ENCODE peak calls at places on chromosome 2, in four cellular contexts. E is GM12878, R is lower leg skin, B is right atrium auricular region. J is an unnamed sample.
A peak's percentile ranks its signal among the peaks of the same experiment; 100 is the strongest.

GRCh38 chr2:149192425-149192824 is 138.0 kb upstream of the LYPD6 start:
- DNase-seq in B (no peak), E (no peak), R (no peak), J (no peak)

GRCh38 chr2:72619622-72620021 is 206.2 kb downstream of the EXOC6B start:
- DNase-seq in R (no peak), B (no peak), E (no peak), J (no peak)

GRCh38 chr2:195658541-195658890 is 1.5 kb downstream of the SLC39A10 start:
- DNase-seq in R (no peak), E (no peak), B (no peak), J (peak; percentile 92)

GRCh38 chr2:43114210-43114609 is 112.2 kb downstream of the ZFP36L2 start:
- DNase-seq in E (no peak), B (no peak), R (no peak), J (peak; percentile 71)

GRCh38 chr2:111100765-111101162 is 19.9 kb upstream of the BCL2L11 start:
- DNase-seq in B (no peak), R (no peak), E (peak; percentile 78), J (no peak)

GRCh38 chr2:160225722-160226121 is 25.6 kb upstream of the ITGB6 start:
- DNase-seq in B (no peak), R (peak; percentile 61), E (no peak), J (no peak)

GRCh38 chr2:238868067-238868524 is 20.2 kb downstream of the TWIST2 start:
- DNase-seq in B (peak; percentile 50), R (no peak), E (no peak), J (peak; percentile 30)

GRCh38 chr2:216799873-216800421 is 59.9 kb downstream of the TNP1 start:
- DNase-seq in B (no peak), R (peak; percentile 63), E (no peak), J (no peak)

GRCh38 chr2:29066271-29066860 is 8.0 kb downstream of the PCARE start:
- DNase-seq in E (no peak), R (peak; percentile 62), B (peak; percentile 71), J (peak; percentile 58)

GRCh38 chr2:170843656-170844055 is 27.0 kb downstream of the GAD1 start:
- DNase-seq in E (no peak), R (no peak), B (no peak), J (peak; percentile 31)

GRCh38 chr2:37653805-37654378 is 17.6 kb downstream of the CDC42EP3 start:
- DNase-seq in R (peak; percentile 38), B (peak; percentile 75), E (peak; percentile 84), J (no peak)

GRCh38 chr2:202375006-202375610 is 1.0 kb upstream of the BMPR2 start:
- DNase-seq in E (no peak), R (peak; percentile 35), B (no peak), J (peak; percentile 91)

GRCh38 chr2:199570957-199571356 is 113.2 kb upstream of the SATB2 start:
- DNase-seq in E (no peak), B (no peak), R (no peak), J (no peak)

DNA sequence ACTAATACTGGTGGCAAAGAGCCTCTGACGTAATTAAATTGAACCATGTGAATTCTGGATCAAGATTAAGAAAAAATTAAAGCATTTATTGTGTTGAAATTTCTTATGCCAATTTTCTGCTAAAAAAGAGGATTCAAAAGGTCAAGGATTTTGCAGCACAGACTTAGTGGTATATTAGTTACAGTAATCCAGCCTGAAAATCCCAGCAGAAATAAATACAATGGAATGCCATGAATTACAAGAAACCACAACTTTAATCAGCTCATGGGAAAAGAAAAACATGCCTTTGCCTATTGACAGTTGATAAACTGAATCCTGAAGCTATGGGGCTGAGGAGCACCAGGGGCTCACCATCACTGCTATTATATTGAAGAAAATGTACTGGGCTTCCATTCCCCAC is 114.8 kb upstream of the SATB2 start:
- DNase-seq in E (no peak), B (no peak), R (no peak), J (no peak)
- H3K4me3 ChIP-seq in E (no peak overlapping the region), B (no peak overlapping the region), R (no peak overlapping the region), J (no peak overlapping the region)

GRCh38 chr2:36322108-36322507 is 33.5 kb upstream of the CRIM1 start:
- DNase-seq in B (no peak), E (no peak), R (no peak), J (peak; percentile 78)

GRCh38 chr2:36318547-36318946 is 37.0 kb upstream of the CRIM1 start:
- DNase-seq in E (no peak), R (no peak), B (no peak), J (peak; percentile 17)
- TF ChIP-seq CTCF in E (no peak), R (no peak), B (no peak), J (no peak)

GRCh38 chr2:207561386-207562080 is 31.8 kb downstream of the CREB1 start:
- DNase-seq in E (no peak), R (no peak), B (no peak), J (no peak)

GRCh38 chr2:207571370-207571769 is 41.6 kb downstream of the CREB1 start:
- DNase-seq in R (no peak), B (no peak), E (no peak), J (no peak)

DNA sequence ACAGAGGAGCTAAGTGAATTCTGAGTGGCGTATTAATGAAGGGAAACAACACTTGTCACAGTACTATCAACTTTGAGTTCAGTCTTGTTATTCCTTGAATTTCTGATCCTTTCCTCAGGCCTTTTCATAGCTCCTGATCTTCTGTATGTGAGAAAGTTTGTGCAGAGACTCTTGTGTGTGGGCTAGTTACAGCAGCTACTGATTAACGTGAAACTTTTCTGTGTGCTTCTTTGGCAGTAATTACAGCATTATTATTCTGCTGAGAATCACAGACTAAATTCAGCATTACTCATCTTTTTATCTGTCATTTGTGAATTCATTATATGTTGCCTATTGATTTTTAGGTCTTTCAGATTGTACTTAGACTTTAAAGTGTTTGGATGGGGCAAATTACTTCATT is 36.0 kb downstream of the CREB1 start:
- DNase-seq in B (no peak), R (no peak), E (no peak), J (no peak)
- H3K4me3 ChIP-seq in B (no peak overlapping the region), R (no peak overlapping the region), E (no peak overlapping the region), J (no peak overlapping the region)

GRCh38 chr2:158743899-158744298 is 51.2 kb upstream of the DAPL1 start:
- DNase-seq in E (no peak), B (no peak), R (no peak), J (no peak)

GRCh38 chr2:158746488-158746887 is 48.6 kb upstream of the DAPL1 start:
- DNase-seq in E (no peak), B (no peak), R (no peak), J (no peak)

GRCh38 chr2:158745067-158745865 is 49.9 kb upstream of the DAPL1 start:
- DNase-seq in E (no peak), R (no peak), B (no peak), J (peak; percentile 82)

GRCh38 chr2:158747346-158747745 is 47.8 kb upstream of the DAPL1 start:
- DNase-seq in R (no peak), E (no peak), B (no peak), J (no peak)

GRCh38 chr2:158745866-158746382 is 49.2 kb upstream of the DAPL1 start:
- DNase-seq in E (no peak), B (no peak), R (no peak), J (no peak)
- TF ChIP-seq CTCF in E (no peak), B (no peak), R (no peak), J (no peak)